ENCODE peak calls at places on chromosomes 1 and 21, in ten cellular contexts. One of them, this sample, is unnamed.

GRCh38 chr21:22795091-22795490 is 1796.9 kb downstream of the NCAM2 start:
- DNase-seq in activated naive CD4-positive, alpha-beta T cell: no peak
- DNase-seq in choroid plexus epithelial cell: no peak
- DNase-seq in neural crest cell: no peak
- DNase-seq in left ventricle myocardium inferior: no peak
- DNase-seq in amygdala: no peak
- DNase-seq in H7: no peak
- DNase-seq in stimulated activated naive CD8-positive, alpha-beta T cell treated with anti-CD3 and anti-CD28 coated beads, Interleukin-15, Interleukin-2, amounts not matched to agents 100 U/mL and 50 U/mL, for 24 hours: no peak
- DNase-seq in fibroblast of lung: no peak
- DNase-seq in heart right ventricle: no peak
- DNase-seq in this sample: no peak

GRCh38 chr1:8845104-8846097 is 28.0 kb upstream of the RERE start:
- DNase-seq in activated naive CD4-positive, alpha-beta T cell: no peak
- DNase-seq in choroid plexus epithelial cell: no peak
- DNase-seq in neural crest cell: no peak
- DNase-seq in left ventricle myocardium inferior: no peak
- DNase-seq in amygdala: no peak
- DNase-seq in H7: no peak
- DNase-seq in stimulated activated naive CD8-positive, alpha-beta T cell treated with anti-CD3 and anti-CD28 coated beads, Interleukin-15, Interleukin-2, amounts not matched to agents 100 U/mL and 50 U/mL, for 24 hours: no peak
- DNase-seq in fibroblast of lung: no peak
- DNase-seq in heart right ventricle: no peak
- DNase-seq in this sample: no peak

GRCh38 chr21:32388306-32388705 is 4.5 kb downstream of the URB1 start:
- DNase-seq in activated naive CD4-positive, alpha-beta T cell: no peak
- DNase-seq in choroid plexus epithelial cell: no peak
- DNase-seq in neural crest cell: no peak
- DNase-seq in left ventricle myocardium inferior: no peak
- DNase-seq in amygdala: no peak
- DNase-seq in H7: no peak
- DNase-seq in stimulated activated naive CD8-positive, alpha-beta T cell treated with anti-CD3 and anti-CD28 coated beads, Interleukin-15, Interleukin-2, amounts not matched to agents 100 U/mL and 50 U/mL, for 24 hours: no peak
- DNase-seq in fibroblast of lung: no peak
- DNase-seq in heart right ventricle: no peak
- DNase-seq in this sample: no peak

GRCh38 chr1:241021286-241021685 is 335.7 kb downstream of the RGS7 start:
- DNase-seq in activated naive CD4-positive, alpha-beta T cell: no peak
- DNase-seq in choroid plexus epithelial cell: no peak
- DNase-seq in neural crest cell: no peak
- DNase-seq in left ventricle myocardium inferior: no peak
- DNase-seq in amygdala: no peak
- DNase-seq in H7: no peak
- DNase-seq in stimulated activated naive CD8-positive, alpha-beta T cell treated with anti-CD3 and anti-CD28 coated beads, Interleukin-15, Interleukin-2, amounts not matched to agents 100 U/mL and 50 U/mL, for 24 hours: no peak
- DNase-seq in fibroblast of lung: no peak
- DNase-seq in heart right ventricle: no peak
- DNase-seq in this sample: no peak

GRCh38 chr1:206128192-206128591 is 11.0 kb upstream of the AVPR1B start:
- DNase-seq in activated naive CD4-positive, alpha-beta T cell: no peak
- DNase-seq in choroid plexus epithelial cell: no peak
- DNase-seq in neural crest cell: no peak
- DNase-seq in left ventricle myocardium inferior: no peak
- DNase-seq in amygdala: no peak
- DNase-seq in H7: no peak
- DNase-seq in stimulated activated naive CD8-positive, alpha-beta T cell treated with anti-CD3 and anti-CD28 coated beads, Interleukin-15, Interleukin-2, amounts not matched to agents 100 U/mL and 50 U/mL, for 24 hours: no peak
- DNase-seq in fibroblast of lung: no peak
- DNase-seq in heart right ventricle: no peak
- DNase-seq in this sample: no peak

GRCh38 chr1:225877570-225877969 is 4.6 kb downstream of the TMEM63A start:
- DNase-seq in activated naive CD4-positive, alpha-beta T cell: no peak
- DNase-seq in choroid plexus epithelial cell: peak
- DNase-seq in neural crest cell: peak
- DNase-seq in left ventricle myocardium inferior: peak
- DNase-seq in amygdala: peak
- DNase-seq in H7: peak
- DNase-seq in stimulated activated naive CD8-positive, alpha-beta T cell treated with anti-CD3 and anti-CD28 coated beads, Interleukin-15, Interleukin-2, amounts not matched to agents 100 U/mL and 50 U/mL, for 24 hours: peak
- DNase-seq in fibroblast of lung: peak
- DNase-seq in heart right ventricle: peak
- DNase-seq in this sample: peak

GRCh38 chr1:203304919-203305808 is at the start of gene BTG2:
- DNase-seq in activated naive CD4-positive, alpha-beta T cell: peak
- DNase-seq in choroid plexus epithelial cell: peak
- DNase-seq in neural crest cell: peak
- DNase-seq in left ventricle myocardium inferior: peak
- DNase-seq in amygdala: peak
- DNase-seq in H7: peak
- DNase-seq in stimulated activated naive CD8-positive, alpha-beta T cell treated with anti-CD3 and anti-CD28 coated beads, Interleukin-15, Interleukin-2, amounts not matched to agents 100 U/mL and 50 U/mL, for 24 hours: peak
- DNase-seq in fibroblast of lung: peak
- DNase-seq in heart right ventricle: peak
- DNase-seq in this sample: peak

GRCh38 chr21:15744926-15745325 is 15.1 kb downstream of the USP25 start:
- DNase-seq in activated naive CD4-positive, alpha-beta T cell: no peak
- DNase-seq in choroid plexus epithelial cell: no peak
- DNase-seq in neural crest cell: no peak
- DNase-seq in left ventricle myocardium inferior: no peak
- DNase-seq in amygdala: no peak
- DNase-seq in H7: peak
- DNase-seq in stimulated activated naive CD8-positive, alpha-beta T cell treated with anti-CD3 and anti-CD28 coated beads, Interleukin-15, Interleukin-2, amounts not matched to agents 100 U/mL and 50 U/mL, for 24 hours: no peak
- DNase-seq in fibroblast of lung: no peak
- DNase-seq in heart right ventricle: no peak
- DNase-seq in this sample: no peak

GRCh38 chr1:31753623-31754349 is 10.4 kb downstream of the ADGRB2 start:
- DNase-seq in activated naive CD4-positive, alpha-beta T cell: no peak
- DNase-seq in choroid plexus epithelial cell: peak
- DNase-seq in neural crest cell: no peak
- DNase-seq in left ventricle myocardium inferior: peak
- DNase-seq in amygdala: peak
- DNase-seq in H7: no peak
- DNase-seq in stimulated activated naive CD8-positive, alpha-beta T cell treated with anti-CD3 and anti-CD28 coated beads, Interleukin-15, Interleukin-2, amounts not matched to agents 100 U/mL and 50 U/mL, for 24 hours: no peak
- DNase-seq in fibroblast of lung: no peak
- DNase-seq in heart right ventricle: peak
- DNase-seq in this sample: peak

GRCh38 chr21:42670884-42671283 is 17.5 kb downstream of the PDE9A start:
- DNase-seq in activated naive CD4-positive, alpha-beta T cell: no peak
- DNase-seq in choroid plexus epithelial cell: no peak
- DNase-seq in neural crest cell: no peak
- DNase-seq in left ventricle myocardium inferior: no peak
- DNase-seq in amygdala: no peak
- DNase-seq in H7: no peak
- DNase-seq in stimulated activated naive CD8-positive, alpha-beta T cell treated with anti-CD3 and anti-CD28 coated beads, Interleukin-15, Interleukin-2, amounts not matched to agents 100 U/mL and 50 U/mL, for 24 hours: no peak
- DNase-seq in fibroblast of lung: no peak
- DNase-seq in heart right ventricle: no peak
- DNase-seq in this sample: no peak

GRCh38 chr1:109846148-109846547 is 64.5 kb upstream of the CSF1 start:
- DNase-seq in activated naive CD4-positive, alpha-beta T cell: no peak
- DNase-seq in choroid plexus epithelial cell: no peak
- DNase-seq in neural crest cell: no peak
- DNase-seq in left ventricle myocardium inferior: no peak
- DNase-seq in amygdala: no peak
- DNase-seq in H7: no peak
- DNase-seq in stimulated activated naive CD8-positive, alpha-beta T cell treated with anti-CD3 and anti-CD28 coated beads, Interleukin-15, Interleukin-2, amounts not matched to agents 100 U/mL and 50 U/mL, for 24 hours: no peak
- DNase-seq in fibroblast of lung: no peak
- DNase-seq in heart right ventricle: no peak
- DNase-seq in this sample: no peak

GRCh38 chr1:68409426-68409825 is 40.3 kb downstream of the RPE65 start:
- DNase-seq in activated naive CD4-positive, alpha-beta T cell: no peak
- DNase-seq in choroid plexus epithelial cell: no peak
- DNase-seq in neural crest cell: no peak
- DNase-seq in left ventricle myocardium inferior: no peak
- DNase-seq in amygdala: no peak
- DNase-seq in H7: no peak
- DNase-seq in stimulated activated naive CD8-positive, alpha-beta T cell treated with anti-CD3 and anti-CD28 coated beads, Interleukin-15, Interleukin-2, amounts not matched to agents 100 U/mL and 50 U/mL, for 24 hours: no peak
- DNase-seq in fibroblast of lung: peak
- DNase-seq in heart right ventricle: no peak
- DNase-seq in this sample: no peak

GRCh38 chr1:69103705-69104385 is 463.9 kb upstream of the LRRC7 start:
- DNase-seq in activated naive CD4-positive, alpha-beta T cell: no peak
- DNase-seq in choroid plexus epithelial cell: no peak
- DNase-seq in neural crest cell: no peak
- DNase-seq in left ventricle myocardium inferior: no peak
- DNase-seq in amygdala: no peak
- DNase-seq in H7: no peak
- DNase-seq in stimulated activated naive CD8-positive, alpha-beta T cell treated with anti-CD3 and anti-CD28 coated beads, Interleukin-15, Interleukin-2, amounts not matched to agents 100 U/mL and 50 U/mL, for 24 hours: no peak
- DNase-seq in fibroblast of lung: no peak
- DNase-seq in heart right ventricle: no peak
- DNase-seq in this sample: no peak

GRCh38 chr1:30842698-30843354 is 65.7 kb downstream of the SDC3 start:
- DNase-seq in activated naive CD4-positive, alpha-beta T cell: no peak
- DNase-seq in choroid plexus epithelial cell: no peak
- DNase-seq in neural crest cell: no peak
- DNase-seq in left ventricle myocardium inferior: no peak
- DNase-seq in amygdala: no peak
- DNase-seq in H7: no peak
- DNase-seq in stimulated activated naive CD8-positive, alpha-beta T cell treated with anti-CD3 and anti-CD28 coated beads, Interleukin-15, Interleukin-2, amounts not matched to agents 100 U/mL and 50 U/mL, for 24 hours: no peak
- DNase-seq in fibroblast of lung: peak
- DNase-seq in heart right ventricle: no peak
- DNase-seq in this sample: no peak

GRCh38 chr1:167359295-167359694 is 138.6 kb downstream of the POU2F1 start:
- DNase-seq in activated naive CD4-positive, alpha-beta T cell: no peak
- DNase-seq in choroid plexus epithelial cell: no peak
- DNase-seq in neural crest cell: no peak
- DNase-seq in left ventricle myocardium inferior: no peak
- DNase-seq in amygdala: no peak
- DNase-seq in H7: no peak
- DNase-seq in stimulated activated naive CD8-positive, alpha-beta T cell treated with anti-CD3 and anti-CD28 coated beads, Interleukin-15, Interleukin-2, amounts not matched to agents 100 U/mL and 50 U/mL, for 24 hours: no peak
- DNase-seq in fibroblast of lung: no peak
- DNase-seq in heart right ventricle: no peak
- DNase-seq in this sample: no peak

GRCh38 chr1:31584869-31585735 is 8.8 kb downstream of the TINAGL1 start:
- DNase-seq in activated naive CD4-positive, alpha-beta T cell: no peak
- DNase-seq in choroid plexus epithelial cell: no peak
- DNase-seq in neural crest cell: no peak
- DNase-seq in left ventricle myocardium inferior: no peak
- DNase-seq in amygdala: no peak
- DNase-seq in H7: no peak
- DNase-seq in stimulated activated naive CD8-positive, alpha-beta T cell treated with anti-CD3 and anti-CD28 coated beads, Interleukin-15, Interleukin-2, amounts not matched to agents 100 U/mL and 50 U/mL, for 24 hours: no peak
- DNase-seq in fibroblast of lung: no peak
- DNase-seq in heart right ventricle: no peak
- DNase-seq in this sample: no peak

GRCh38 chr1:156510709-156511108 is 10.1 kb upstream of the MEF2D start:
- DNase-seq in activated naive CD4-positive, alpha-beta T cell: no peak
- DNase-seq in choroid plexus epithelial cell: peak
- DNase-seq in neural crest cell: no peak
- DNase-seq in left ventricle myocardium inferior: peak
- DNase-seq in amygdala: peak
- DNase-seq in H7: no peak
- DNase-seq in stimulated activated naive CD8-positive, alpha-beta T cell treated with anti-CD3 and anti-CD28 coated beads, Interleukin-15, Interleukin-2, amounts not matched to agents 100 U/mL and 50 U/mL, for 24 hours: no peak
- DNase-seq in fibroblast of lung: peak
- DNase-seq in heart right ventricle: peak
- DNase-seq in this sample: no peak

GRCh38 chr1:26239936-26240335 is 5.9 kb downstream of the CEP85 start:
- DNase-seq in activated naive CD4-positive, alpha-beta T cell: no peak
- DNase-seq in choroid plexus epithelial cell: peak
- DNase-seq in neural crest cell: no peak
- DNase-seq in left ventricle myocardium inferior: no peak
- DNase-seq in amygdala: peak
- DNase-seq in H7: no peak
- DNase-seq in stimulated activated naive CD8-positive, alpha-beta T cell treated with anti-CD3 and anti-CD28 coated beads, Interleukin-15, Interleukin-2, amounts not matched to agents 100 U/mL and 50 U/mL, for 24 hours: no peak
- DNase-seq in fibroblast of lung: peak
- DNase-seq in heart right ventricle: no peak
- DNase-seq in this sample: no peak

GRCh38 chr1:199046618-199047017 is 407.8 kb downstream of the PTPRC start:
- DNase-seq in activated naive CD4-positive, alpha-beta T cell: no peak
- DNase-seq in choroid plexus epithelial cell: peak
- DNase-seq in neural crest cell: no peak
- DNase-seq in left ventricle myocardium inferior: no peak
- DNase-seq in amygdala: no peak
- DNase-seq in H7: no peak
- DNase-seq in stimulated activated naive CD8-positive, alpha-beta T cell treated with anti-CD3 and anti-CD28 coated beads, Interleukin-15, Interleukin-2, amounts not matched to agents 100 U/mL and 50 U/mL, for 24 hours: no peak
- DNase-seq in fibroblast of lung: no peak
- DNase-seq in heart right ventricle: no peak
- DNase-seq in this sample: no peak